ENCODE peak calls at places on chromosomes 4 and X, in eight cellular contexts. C is iris pigment epithelial cell; G is amniotic stem cell; Z is NK-92 treated with Interleukin-12 subunit alpha and Interleukin-12 subunit beta, amount 100 ng/mL, for 24 hours; W is endodermal cell; M is HTR-8/SVneo; L is GM06990; F is NCI-H748 treated with DMSO at 0.1 percent for 48 hours. J is an unnamed sample.

GRCh38 chrX:2867191-2867590 is 38.5 kb downstream of the GYG2 start:
- DNase-seq in M (no peak), C (no peak), W (no peak), L (no peak), F (no peak), G (no peak), Z (no peak), J (no peak)

GRCh38 chr4:104395219-104395618 is 99.5 kb downstream of the CXXC4 start:
- DNase-seq in Z (no peak), F (peak), M (no peak), G (no peak), C (no peak), L (no peak), W (peak), J (no peak)

GRCh38 chr4:174284181-174284886 is 623 bp downstream of the CEP44 start:
- DNase-seq in Z (no peak), W (no peak), L (no peak), M (peak), C (peak), G (no peak), F (no peak), J (peak)

GRCh38 chr4:54213812-54214211 is 15.3 kb upstream of the PDGFRA start:
- DNase-seq in Z (no peak), C (no peak), M (no peak), W (no peak), L (no peak), F (no peak), G (no peak), J (no peak)

GRCh38 chr4:115234405-115235093 is 121.1 kb upstream of the NDST4 start:
- DNase-seq in G (no peak), F (peak), L (no peak), Z (no peak), C (no peak), W (peak), M (peak), J (peak)

GRCh38 chr4:150569384-150569987 is 12.5 kb upstream of the MAB21L2 start:
- DNase-seq in M (peak), W (no peak), Z (no peak), L (no peak), G (peak), C (peak), F (no peak), J (peak)

GRCh38 chrX:69095260-69095659 is 70.0 kb downstream of the PJA1 start:
- DNase-seq in F (no peak), M (no peak), L (no peak), G (no peak), W (no peak), C (no peak), Z (no peak), J (no peak)

GRCh38 chr4:43223820-43224219 is 331.3 kb downstream of the GRXCR1 start:
- DNase-seq in G (no peak), F (no peak), Z (no peak), C (no peak), L (no peak), W (no peak), M (no peak), J (no peak)

GRCh38 chrX:137194164-137194563 is 160.4 kb upstream of the GPR101 start:
- DNase-seq in F (peak), C (peak), M (no peak), L (no peak), W (peak), G (no peak), Z (no peak), J (peak)

GRCh38 chr4:85084371-85085170 is 118.1 kb upstream of the WDFY3 start:
- DNase-seq in F (peak), W (no peak), M (no peak), L (peak), C (peak), Z (no peak), G (peak), J (peak)

GRCh38 chrX:12308420-12308819 is 170.1 kb downstream of the FRMPD4 start:
- DNase-seq in C (no peak), L (no peak), G (no peak), W (no peak), F (no peak), Z (no peak), M (no peak), J (no peak)

GRCh38 chrX:12223650-12224049 is 85.4 kb downstream of the FRMPD4 start:
- DNase-seq in F (no peak), C (no peak), W (no peak), Z (no peak), L (no peak), M (no peak), G (no peak), J (no peak)

GRCh38 chrX:153598541-153599191 is at the start of gene CCNQ:
- DNase-seq in L (peak), C (peak), G (no peak), F (peak), M (no peak), W (peak), Z (no peak), J (peak)

GRCh38 chr4:24846716-24847115 is 51.3 kb downstream of the SOD3 start:
- DNase-seq in W (no peak), G (no peak), L (no peak), C (no peak), Z (no peak), M (no peak), F (no peak), J (no peak)

GRCh38 chr4:53905935-53906377 is 158.4 kb downstream of the CHIC2 start:
- DNase-seq in Z (no peak), C (peak), M (peak), L (peak), W (peak), F (peak), G (peak), J (peak)

GRCh38 chrX:23861215-23861896 is 46.4 kb downstream of the APOO start:
- DNase-seq in L (peak), W (no peak), F (no peak), C (no peak), Z (no peak), G (no peak), M (no peak), J (peak)

GRCh38 chr4:163331629-163332360 is 601 bp downstream of the NPY1R start:
- DNase-seq in C (peak), F (no peak), G (no peak), W (peak), Z (no peak), L (no peak), M (peak), J (peak)

GRCh38 chr4:70734168-70734954 is 12.6 kb downstream of the RUFY3 start:
- DNase-seq in M (no peak), Z (no peak), W (no peak), F (no peak), L (peak), C (peak), G (no peak), J (peak)

GRCh38 chr4:183757105-183757504 is 98.0 kb downstream of the TRAPPC11 start:
- DNase-seq in L (no peak), C (no peak), F (no peak), M (no peak), G (no peak), Z (no peak), W (no peak), J (no peak)

GRCh38 chr4:48483777-48484493 is 792 bp downstream of the SLC10A4 start:
- DNase-seq in G (no peak), W (peak), M (no peak), L (no peak), Z (no peak), C (no peak), F (no peak), J (no peak)

GRCh38 chr4:141435446-141436225 is 200.7 kb upstream of the IL15 start:
- DNase-seq in G (no peak), C (peak), F (no peak), Z (no peak), M (no peak), W (no peak), L (no peak), J (peak)

GRCh38 chrX:19382500-19383145 is 38.9 kb downstream of the PDHA1 start:
- DNase-seq in L (peak), Z (no peak), W (peak), F (no peak), C (peak), G (no peak), M (peak), J (peak)

GRCh38 chr4:83917572-83917971 is 381.7 kb downstream of the GPAT3 start:
- DNase-seq in F (no peak), W (no peak), L (no peak), G (no peak), C (peak), Z (no peak), M (no peak), J (peak)

GRCh38 chr4:181138116-181138515 is 1105.1 kb upstream of the TENM3 start:
- DNase-seq in L (no peak), W (no peak), G (no peak), C (no peak), F (no peak), Z (no peak), M (no peak), J (no peak)

GRCh38 chr4:43286137-43286536 is 393.6 kb downstream of the GRXCR1 start:
- DNase-seq in G (no peak), W (no peak), M (no peak), L (no peak), F (no peak), C (no peak), Z (no peak), J (no peak)

GRCh38 chr4:113209652-113210320 is 160.3 kb downstream of the ANK2 start:
- DNase-seq in M (no peak), G (no peak), W (peak), C (no peak), F (no peak), Z (no peak), L (no peak), J (peak)

GRCh38 chr4:138522366-138522765 is 280.2 kb upstream of the SLC7A11 start:
- DNase-seq in F (peak), L (no peak), G (no peak), C (peak), M (peak), Z (no peak), W (peak), J (peak)

GRCh38 chrX:39773150-39773549 is 324.6 kb downstream of the BCOR start:
- DNase-seq in Z (no peak), L (no peak), F (peak), M (no peak), W (peak), C (no peak), G (no peak), J (no peak)

GRCh38 chrX:39821011-39821708 is 276.6 kb downstream of the BCOR start:
- DNase-seq in W (peak), Z (no peak), F (peak), L (no peak), C (peak), M (peak), G (no peak), J (no peak)

GRCh38 chr4:183721207-183722081 is 62.4 kb downstream of the TRAPPC11 start:
- DNase-seq in C (peak), M (no peak), L (peak), W (peak), Z (no peak), F (no peak), G (no peak), J (peak)

GRCh38 chr4:112888617-112889016 is 160.8 kb upstream of the ANK2 start:
- DNase-seq in G (no peak), M (no peak), L (no peak), W (no peak), Z (no peak), F (no peak), C (no peak), J (no peak)

GRCh38 chr4:168440442-168441264 is 39.6 kb downstream of the DDX60L start:
- DNase-seq in F (no peak), G (no peak), Z (no peak), C (peak), W (no peak), L (no peak), M (peak), J (peak)

GRCh38 chr4:76637704-76638361 is 202.8 kb downstream of the SHROOM3 start:
- DNase-seq in W (no peak), F (no peak), L (no peak), G (no peak), Z (no peak), C (no peak), M (no peak), J (no peak)

GRCh38 chr4:41602886-41603503 is 65.0 kb downstream of the LIMCH1 start:
- DNase-seq in L (no peak), W (no peak), Z (no peak), G (no peak), M (no peak), C (peak), F (no peak), J (no peak)

GRCh38 chrX:56784666-56785065 is 55.6 kb downstream of the NBDY start:
- DNase-seq in W (no peak), C (no peak), G (no peak), L (no peak), F (no peak), Z (no peak), M (no peak), J (no peak)

GRCh38 chr4:77308843-77309242 is 151.8 kb downstream of the CCNG2 start:
- DNase-seq in C (peak), F (peak), W (no peak), L (no peak), Z (no peak), M (peak), G (no peak), J (peak)

J was measured in choroid plexus epithelial cell.